ENCODE peak calls at places on chromosomes 7 and 10, in seven cellular contexts. E, R, G, O, S, W and H are unnamed samples.

GRCh38 chr7:152848026-152848425 is 88.5 kb downstream of the ACTR3B start:
- DNase-seq in S (no peak), G (no peak), E (no peak), O (no peak), R (no peak), W (no peak), H (no peak)

GRCh38 chr7:66734006-66734405 is 6.5 kb upstream of the RABGEF1 start:
- DNase-seq in S (peak; percentile 41), W (no peak), O (no peak), E (no peak), R (no peak), G (no peak), H (no peak)

GRCh38 chr7:27810186-27810585 is 70.2 kb downstream of the TAX1BP1 start:
- DNase-seq in E (no peak), W (no peak), G (no peak), S (no peak), R (no peak), O (no peak), H (no peak)

GRCh38 chr10:119496282-119496681 is 46.2 kb downstream of the RGS10 start:
- DNase-seq in W (no peak), E (no peak), G (no peak), S (no peak), R (no peak), O (no peak), H (no peak)

GRCh38 chr10:111151595-111151994 is 74.8 kb downstream of the ADRA2A start:
- DNase-seq in G (no peak), W (no peak), E (no peak), O (no peak), S (no peak), R (no peak), H (no peak)

GRCh38 chr10:32577448-32577847 is 131.5 kb downstream of the CCDC7 start:
- DNase-seq in S (no peak), E (no peak), O (no peak), G (peak; percentile 6), R (no peak), W (peak; percentile 5), H (peak; percentile 18)

GRCh38 chr7:47516985-47517590 is 64.8 kb downstream of the TNS3 start:
- DNase-seq in G (no peak), R (no peak), O (no peak), W (no peak), E (no peak), S (no peak), H (no peak)

GRCh38 chr10:86169066-86169465 is 197.5 kb downstream of the GRID1 start:
- DNase-seq in S (no peak), W (no peak), G (no peak), O (no peak), R (no peak), E (no peak), H (no peak)

GRCh38 chr7:1677206-1678069 is 7.4 kb downstream of the ELFN1 start:
- DNase-seq in G (no peak), O (no peak), E (no peak), W (no peak), S (no peak), R (no peak), H (no peak)

GRCh38 chr7:137038706-137039105 is 170.3 kb downstream of the CHRM2 start:
- DNase-seq in S (no peak), W (no peak), E (no peak), O (no peak), G (no peak), R (no peak), H (no peak)

GRCh38 chr10:119859422-119860258 is 13.0 kb downstream of the MCMBP start:
- DNase-seq in G (peak; percentile 52), E (no peak), W (peak; percentile 64), R (no peak), O (no peak), S (peak; percentile 73), H (peak; percentile 61)

GRCh38 chr10:58998924-58999713 is 177.3 kb upstream of the PHYHIPL start:
- DNase-seq in O (no peak), S (no peak), G (peak; percentile 35), W (peak; percentile 53), E (peak; percentile 80), R (no peak), H (peak; percentile 20)

GRCh38 chr10:112716924-112717348 is 233.1 kb upstream of the TCF7L2 start:
- DNase-seq in S (no peak), W (peak; percentile 87), G (no peak), R (no peak), E (no peak), O (no peak), H (peak; percentile 78)

GRCh38 chr10:59362991-59363390 is 642 bp upstream of the FAM13C start:
- DNase-seq in S (no peak), W (peak; percentile 32), G (peak; percentile 26), O (peak; percentile 66), R (peak; percentile 58), E (peak; percentile 74), H (no peak)

GRCh38 chr10:23096814-23097549 is 1.6 kb downstream of the MSRB2 start:
- DNase-seq in E (no peak), O (no peak), S (peak; percentile 30), G (peak; percentile 92), R (no peak), W (peak; percentile 95), H (peak; percentile 49)

GRCh38 chr7:22872087-22872807 is 49.6 kb upstream of the TOMM7 start:
- DNase-seq in O (no peak), R (no peak), S (peak; percentile 34), E (no peak), W (no peak), G (no peak), H (peak; percentile 16)

GRCh38 chr10:97452352-97452751 is 6.4 kb downstream of the ZDHHC16 start:
- DNase-seq in O (no peak), R (no peak), E (no peak), S (no peak), W (no peak), G (no peak), H (no peak)

GRCh38 chr7:26648429-26649015 is 215.9 kb downstream of the SKAP2 start:
- DNase-seq in S (no peak), W (peak; percentile 82), E (no peak), O (no peak), G (peak; percentile 65), R (no peak), H (peak; percentile 24)

GRCh38 chr7:128792471-128793183 is 859 bp downstream of the CCDC136 start:
- DNase-seq in E (peak; percentile 67), R (no peak), O (no peak), G (no peak), W (no peak), S (peak; percentile 64), H (no peak)

GRCh38 chr7:84057576-84057975 is 137.0 kb downstream of the SEMA3A start:
- DNase-seq in O (no peak), W (no peak), R (no peak), E (no peak), G (no peak), S (no peak), H (no peak)

GRCh38 chr7:84060760-84061261 is 133.8 kb downstream of the SEMA3A start:
- DNase-seq in S (no peak), G (no peak), O (no peak), R (no peak), E (no peak), W (peak; percentile 41), H (no peak)

GRCh38 chr7:84055904-84056615 is 138.5 kb downstream of the SEMA3A start:
- DNase-seq in W (no peak), S (no peak), E (no peak), R (no peak), G (no peak), O (no peak), H (no peak)

GRCh38 chr7:84058311-84059076 is 136.1 kb downstream of the SEMA3A start:
- DNase-seq in R (no peak), W (peak; percentile 15), O (no peak), S (no peak), E (no peak), G (no peak), H (no peak)

GRCh38 chr7:84060000-84060399 is 134.6 kb downstream of the SEMA3A start:
- DNase-seq in R (no peak), E (no peak), O (no peak), W (no peak), S (no peak), G (no peak), H (no peak)
- H3K4me3 ChIP-seq in R (no peak overlapping the region), E (no peak overlapping the region), O (no peak overlapping the region), W (no peak overlapping the region), S (no peak overlapping the region), G (no peak overlapping the region), H (no peak overlapping the region)

GRCh38 chr7:106109521-106110237 is 2.4 kb downstream of the SYPL1 start:
- DNase-seq in O (no peak), G (no peak), W (no peak), E (no peak), R (no peak), S (no peak), H (no peak)
- H3K4me3 ChIP-seq in O (peak overlapping the region; percentile 87), G (no peak overlapping the region), W (no peak overlapping the region), E (peak overlapping the region; percentile 7), R (peak overlapping the region; percentile 73), S (peak overlapping the region; percentile 90), H (peak overlapping the region; percentile 63)

DNA sequence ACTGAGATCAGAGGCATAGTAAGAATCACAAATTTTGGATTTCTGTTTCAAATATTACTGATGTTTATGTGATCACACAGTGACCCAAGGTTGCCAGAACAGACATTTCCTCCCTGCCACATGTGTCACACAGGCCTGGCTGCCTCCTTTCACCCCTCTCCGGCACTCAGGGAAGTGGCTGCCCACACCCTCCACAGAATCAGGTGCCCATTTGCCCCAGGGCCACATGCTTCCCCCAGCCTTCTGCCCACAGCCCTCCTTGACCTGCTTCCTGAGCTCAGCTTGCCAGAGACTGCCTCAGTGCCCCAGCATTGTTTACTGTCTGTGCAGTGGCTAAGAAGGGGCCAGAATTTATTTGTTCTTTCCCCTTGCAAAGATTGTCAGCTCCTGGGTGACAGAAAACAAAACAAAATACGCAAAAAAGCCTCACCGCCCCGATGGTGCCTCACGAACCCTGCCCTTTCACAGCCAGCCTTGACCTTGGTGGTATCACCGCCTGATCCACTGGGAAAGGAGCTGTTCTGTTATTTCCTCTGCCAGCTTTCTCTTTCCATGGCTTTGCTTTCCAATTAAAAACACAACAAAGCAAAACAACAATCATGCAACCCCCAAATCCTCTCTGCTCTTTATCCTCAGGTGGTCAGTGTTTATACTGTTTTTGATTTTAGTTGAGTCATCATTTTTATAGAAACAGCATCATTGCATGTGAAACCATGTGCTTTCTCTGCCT is 52.8 kb downstream of the CHN2 start:
- DNase-seq in R (no peak), E (no peak), O (no peak), W (no peak), S (no peak), G (no peak), H (no peak)
- H3K4me3 ChIP-seq in R (no peak overlapping the region), E (no peak overlapping the region), O (no peak overlapping the region), W (no peak overlapping the region), S (no peak overlapping the region), G (no peak overlapping the region), H (no peak overlapping the region)

GRCh38 chr10:84201244-84201606 is 6.9 kb downstream of the CDHR1 start:
- DNase-seq in E (no peak), O (peak; percentile 30), W (no peak), S (no peak), G (no peak), R (no peak), H (no peak)

GRCh38 chr10:84201682-84202081 is 7.3 kb downstream of the CDHR1 start:
- DNase-seq in S (no peak), W (no peak), E (no peak), R (no peak), G (no peak), O (no peak), H (no peak)

GRCh38 chr10:84200537-84201243 is 6.4 kb downstream of the CDHR1 start:
- DNase-seq in E (no peak), W (no peak), G (no peak), O (no peak), R (no peak), S (no peak), H (no peak)

GRCh38 chr10:84204122-84204521 is 9.8 kb downstream of the CDHR1 start:
- DNase-seq in S (peak; percentile 57), R (no peak), G (no peak), W (no peak), O (peak; percentile 61), E (no peak), H (no peak)

GRCh38 chr10:84202349-84202748 is 8.0 kb downstream of the CDHR1 start:
- DNase-seq in O (no peak), W (no peak), G (no peak), R (no peak), S (no peak), E (no peak), H (no peak)
- H3K4me3 ChIP-seq in O (no peak overlapping the region), W (no peak overlapping the region), G (no peak overlapping the region), R (no peak overlapping the region), S (no peak overlapping the region), E (no peak overlapping the region), H (no peak overlapping the region)